ENCODE peak calls at places on chromosomes 4 and X, in nine cellular contexts. I, G, D, H, U, S, A, P and N are unnamed samples.

GRCh38 chrX:49230500-49231232 is 2.5 kb downstream of the CACNA1F start:
- DNase-seq in U (no peak), D (peak), A (peak), S (peak), I (peak), P (peak), G (peak), H (peak), N (peak)

GRCh38 chr4:170124391-170124790 is 34.6 kb upstream of the AADAT start:
- DNase-seq in G (no peak), I (no peak), S (no peak), U (no peak), P (no peak), A (no peak), D (no peak), H (no peak), N (no peak)

GRCh38 chr4:7805533-7806079 is 134.1 kb downstream of the AFAP1 start:
- DNase-seq in I (peak), S (no peak), H (no peak), D (no peak), P (no peak), U (peak), G (peak), A (peak), N (peak)

GRCh38 chr4:150656882-150657281 is 74.9 kb downstream of the MAB21L2 start:
- DNase-seq in H (no peak), S (no peak), G (peak), I (no peak), D (no peak), A (no peak), P (no peak), U (no peak), N (no peak)

GRCh38 chrX:131577999-131578734 is 34.3 kb downstream of the OR13H1 start:
- DNase-seq in I (no peak), G (no peak), S (no peak), P (no peak), H (no peak), A (no peak), U (no peak), D (no peak), N (no peak)

GRCh38 chrX:153925739-153926593 is at the start of gene ARHGAP4:
- DNase-seq in G (peak), U (no peak), A (no peak), D (no peak), P (no peak), H (no peak), I (no peak), S (peak), N (peak)

GRCh38 chr4:89765966-89766365 is 71.0 kb downstream of the SNCA start:
- DNase-seq in S (no peak), D (no peak), P (no peak), I (peak), U (peak), H (peak), G (peak), A (no peak), N (no peak)

GRCh38 chr4:182884046-182884445 is 33.1 kb downstream of the DCTD start:
- DNase-seq in G (no peak), D (no peak), A (no peak), P (no peak), H (no peak), I (no peak), U (peak), S (no peak), N (no peak)

GRCh38 chr4:187172340-187172761 is 448.7 kb upstream of the FAT1 start:
- DNase-seq in S (no peak), U (peak), A (no peak), G (no peak), I (peak), D (no peak), P (no peak), H (no peak), N (no peak)

GRCh38 chr4:75672461-75673026 is 667 bp downstream of the G3BP2 start:
- DNase-seq in P (peak), A (peak), I (peak), G (peak), S (peak), H (peak), U (peak), D (peak), N (peak)

GRCh38 chr4:66574145-66574978 is 904.1 kb upstream of the EPHA5 start:
- DNase-seq in H (no peak), S (no peak), P (no peak), A (no peak), G (no peak), D (no peak), I (no peak), U (peak), N (no peak)

GRCh38 chrX:7586126-7586525 is 256.8 kb upstream of the VCX start:
- DNase-seq in G (peak), D (no peak), S (no peak), P (no peak), A (no peak), U (peak), H (peak), I (peak), N (no peak)

GRCh38 chr4:17662694-17663093 is 48.3 kb downstream of the MED28 start:
- DNase-seq in U (no peak), H (no peak), D (no peak), P (no peak), I (peak), A (no peak), S (no peak), G (no peak), N (no peak)

GRCh38 chr4:84632092-84632491 is 49.2 kb downstream of the CDS1 start:
- DNase-seq in I (peak), H (no peak), P (no peak), S (no peak), G (no peak), D (no peak), A (no peak), U (peak), N (no peak)

GRCh38 chr4:122458625-122459024 is 2.1 kb upstream of the IL2 start:
- DNase-seq in H (no peak), U (no peak), I (peak), D (no peak), A (no peak), P (no peak), S (no peak), G (peak), N (no peak)

GRCh38 chr4:57162499-57163019 is 52.4 kb upstream of the IGFBP7 start:
- DNase-seq in P (no peak), I (no peak), A (no peak), U (no peak), D (no peak), G (peak), H (no peak), S (no peak), N (no peak)

GRCh38 chrX:19544693-19545305 is 29.5 kb upstream of the MAP3K15 start:
- DNase-seq in S (no peak), D (no peak), I (peak), G (peak), A (peak), H (peak), U (peak), P (no peak), N (no peak)

GRCh38 chrX:65601530-65602281 is 65.7 kb upstream of the MSN start:
- DNase-seq in U (peak), I (peak), S (peak), H (peak), P (peak), D (no peak), A (peak), G (peak), N (peak)

GRCh38 chrX:79413009-79413408 is 45.9 kb upstream of the ITM2A start:
- DNase-seq in S (no peak), U (peak), P (no peak), G (peak), H (peak), I (peak), D (no peak), A (no peak), N (no peak)

GRCh38 chrX:154731203-154731602 is 19.7 kb downstream of the GAB3 start:
- DNase-seq in S (no peak), H (no peak), G (no peak), I (no peak), P (no peak), A (no peak), U (no peak), D (no peak), N (no peak)

GRCh38 chrX:123184858-123185251 is 777 bp downstream of the GRIA3 start:
- DNase-seq in D (no peak), A (peak), S (no peak), H (no peak), G (no peak), I (peak), P (no peak), U (no peak), N (no peak)

GRCh38 chr4:108355523-108356208 is 186.9 kb upstream of the LEF1 start:
- DNase-seq in G (no peak), D (no peak), U (no peak), P (no peak), I (no peak), A (no peak), H (no peak), S (peak), N (no peak)

GRCh38 chrX:70592091-70592490 is 147.5 kb downstream of the DLG3 start:
- DNase-seq in H (no peak), S (no peak), D (no peak), G (peak), P (no peak), U (peak), A (no peak), I (peak), N (no peak)

GRCh38 chr4:142984871-142985585 is 138.9 kb upstream of the INPP4B start:
- DNase-seq in I (peak), D (no peak), S (no peak), H (no peak), G (peak), A (no peak), P (no peak), U (peak), N (no peak)

GRCh38 chr4:74161676-74162450 is 3.9 kb downstream of the MTHFD2L start:
- DNase-seq in I (peak), D (no peak), S (no peak), A (no peak), G (no peak), P (no peak), U (peak), H (no peak), N (no peak)

GRCh38 chrX:31287861-31288260 is 216.0 kb upstream of the FTHL17 start:
- DNase-seq in P (no peak), A (no peak), S (no peak), G (no peak), U (peak), H (no peak), D (no peak), I (no peak), N (no peak)

GRCh38 chr4:147782087-147782781 is 50.3 kb downstream of the ARHGAP10 start:
- DNase-seq in S (no peak), P (no peak), D (no peak), H (no peak), A (no peak), G (peak), U (peak), I (peak), N (no peak)